ENCODE peak calls at places on chromosomes 13 and 19, in eight cellular contexts. F, X, M, P, Y, I, K and C are unnamed samples.

GRCh38 chr13:27822873-27823311 is 30.6 kb downstream of the GSX1 start:
- DNase-seq in F (no peak), X (no peak), M (no peak), P (no peak), Y (peak; percentile 45), I (peak; percentile 39), K (no peak), C (no peak)

GRCh38 chr13:87122551-87122950 is 548.6 kb upstream of the SLITRK5 start:
- DNase-seq in F (peak; percentile 54), X (no peak), M (no peak), P (no peak), Y (no peak), I (no peak), K (no peak), C (no peak)

GRCh38 chr19:16433986-16434385 is 37.8 kb downstream of the EPS15L1 start:
- DNase-seq in F (no peak), X (no peak), M (no peak), P (no peak), Y (no peak), I (no peak), K (no peak), C (no peak)

GRCh38 chr13:114315074-114315785 is 927 bp downstream of the CHAMP1 start:
- DNase-seq in F (no peak), X (no peak), M (no peak), P (no peak), Y (no peak), I (no peak), K (no peak), C (no peak)

GRCh38 chr13:107231941-107232340 is 664.0 kb upstream of the ARGLU1 start:
- DNase-seq in F (no peak), X (no peak), M (no peak), P (no peak), Y (no peak), I (no peak), K (no peak), C (no peak)

GRCh38 chr19:8075158-8076086 is 22.9 kb downstream of the CCL25 start:
- DNase-seq in F (no peak), X (no peak), M (no peak), P (no peak), Y (no peak), I (no peak), K (no peak), C (no peak)

GRCh38 chr13:23724196-23724970 is 154.2 kb downstream of the TNFRSF19 start:
- DNase-seq in F (peak; percentile 49), X (no peak), M (no peak), P (no peak), Y (peak; percentile 21), I (no peak), K (no peak), C (no peak)

GRCh38 chr19:11570039-11570462 is 7.4 kb downstream of the ACP5 start:
- DNase-seq in F (no peak), X (no peak), M (no peak), P (no peak), Y (no peak), I (peak; percentile 23), K (no peak), C (no peak)

GRCh38 chr13:41978007-41978406 is 17.1 kb upstream of the VWA8 start:
- DNase-seq in F (no peak), X (no peak), M (no peak), P (no peak), Y (no peak), I (no peak), K (no peak), C (no peak)

GRCh38 chr13:100983111-100983510 is 308.5 kb upstream of the TMTC4 start:
- DNase-seq in F (no peak), X (no peak), M (no peak), P (no peak), Y (no peak), I (no peak), K (no peak), C (no peak)

GRCh38 chr13:107211073-107211472 is 643.1 kb upstream of the ARGLU1 start:
- DNase-seq in F (peak; percentile 88), X (peak; percentile 49), M (peak; percentile 58), P (peak; percentile 73), Y (peak; percentile 92), I (peak; percentile 89), K (peak; percentile 56), C (peak; percentile 90)

GRCh38 chr19:31905980-31906948 is 439.1 kb upstream of the ZNF507 start:
- DNase-seq in F (no peak), X (peak; percentile 21), M (peak; percentile 17), P (no peak), Y (no peak), I (no peak), K (no peak), C (peak; percentile 45)

GRCh38 chr13:114268344-114269280 is 12.8 kb upstream of the UPF3A start:
- DNase-seq in F (no peak), X (no peak), M (no peak), P (no peak), Y (no peak), I (no peak), K (no peak), C (no peak)

GRCh38 chr19:1970003-1970805 is 29.2 kb downstream of the CSNK1G2 start:
- DNase-seq in F (peak; percentile 79), X (no peak), M (no peak), P (no peak), Y (no peak), I (no peak), K (no peak), C (no peak)

GRCh38 chr19:2464389-2464788 is 7.6 kb upstream of the LMNB2 start:
- DNase-seq in F (no peak), X (no peak), M (no peak), P (no peak), Y (no peak), I (no peak), K (no peak), C (no peak)

GRCh38 chr13:99431927-99432636 is 69.2 kb upstream of the TM9SF2 start:
- DNase-seq in F (no peak), X (no peak), M (no peak), P (no peak), Y (no peak), I (no peak), K (no peak), C (peak; percentile 66)

GRCh38 chr19:47176071-47176626 is 45.5 kb downstream of the SAE1 start:
- DNase-seq in F (no peak), X (no peak), M (no peak), P (no peak), Y (no peak), I (no peak), K (no peak), C (no peak)

GRCh38 chr13:43232144-43232840 is 208.9 kb downstream of the DNAJC15 start:
- DNase-seq in F (peak; percentile 40), X (no peak), M (no peak), P (no peak), Y (no peak), I (no peak), K (no peak), C (no peak)

GRCh38 chr19:1151917-1152601 is 22.0 kb downstream of the SBNO2 start:
- DNase-seq in F (no peak), X (no peak), M (peak; percentile 52), P (peak; percentile 76), Y (no peak), I (no peak), K (peak; percentile 61), C (no peak)

GRCh38 chr13:100443278-100443997 is 145.2 kb downstream of the GGACT start:
- DNase-seq in F (no peak), X (no peak), M (no peak), P (no peak), Y (no peak), I (no peak), K (no peak), C (no peak)

GRCh38 chr13:44738463-44738862 is 162.3 kb upstream of the TSC22D1 start:
- DNase-seq in F (no peak), X (no peak), M (no peak), P (no peak), Y (no peak), I (no peak), K (no peak), C (no peak)

GRCh38 chr19:15154002-15154612 is 46.7 kb downstream of the NOTCH3 start:
- DNase-seq in F (peak; percentile 74), X (no peak), M (no peak), P (peak; percentile 51), Y (peak; percentile 86), I (peak; percentile 54), K (no peak), C (no peak)

GRCh38 chr13:23506821-23507210 is 63.4 kb upstream of the TNFRSF19 start:
- DNase-seq in F (peak; percentile 17), X (no peak), M (no peak), P (no peak), Y (no peak), I (no peak), K (no peak), C (no peak)

GRCh38 chr19:57572415-57572947 is 6.2 kb downstream of the ZNF416 start:
- DNase-seq in F (no peak), X (no peak), M (no peak), P (no peak), Y (no peak), I (no peak), K (no peak), C (no peak)
- H3K4me1 ChIP-seq in F (no peaks in the 10 kb centered on the region), X (no peaks in the 10 kb centered on the region), M (peaks cover 7% of the 10 kb centered on the region), P (no peaks in the 10 kb centered on the region), Y (no peaks in the 10 kb centered on the region), I (no peaks in the 10 kb centered on the region), K (peaks cover 1% of the 10 kb centered on the region), C (no peaks in the 10 kb centered on the region)

DNA sequence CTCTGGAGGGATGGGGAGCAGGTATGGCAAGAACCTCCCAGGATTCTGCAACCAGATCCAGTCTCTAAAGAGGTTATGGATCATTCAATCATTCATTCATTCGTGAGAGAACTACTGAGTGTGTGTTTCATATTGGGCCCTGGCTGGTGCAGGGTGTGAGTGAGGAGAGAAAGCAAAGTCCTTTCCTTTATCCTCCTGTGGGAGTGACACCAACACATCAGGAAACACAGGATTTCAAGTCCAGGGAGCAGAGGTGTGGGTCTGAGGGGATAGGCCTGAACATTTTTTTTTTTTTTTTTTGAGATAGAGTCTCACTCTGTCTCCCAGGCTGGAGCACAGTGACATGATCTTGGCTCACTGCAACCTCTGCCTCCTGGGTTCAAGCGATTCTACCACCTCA is 3.3 kb downstream of the CEACAM1 start:
- DNase-seq in F (no peak), X (no peak), M (no peak), P (no peak), Y (no peak), I (no peak), K (no peak), C (no peak)
- H3K4me3 ChIP-seq in F (no peak overlapping the region), X (no peak overlapping the region), M (no peak overlapping the region), P (no peak overlapping the region), Y (no peak overlapping the region), I (no peak overlapping the region), K (no peak overlapping the region), C (no peak overlapping the region)

DNA sequence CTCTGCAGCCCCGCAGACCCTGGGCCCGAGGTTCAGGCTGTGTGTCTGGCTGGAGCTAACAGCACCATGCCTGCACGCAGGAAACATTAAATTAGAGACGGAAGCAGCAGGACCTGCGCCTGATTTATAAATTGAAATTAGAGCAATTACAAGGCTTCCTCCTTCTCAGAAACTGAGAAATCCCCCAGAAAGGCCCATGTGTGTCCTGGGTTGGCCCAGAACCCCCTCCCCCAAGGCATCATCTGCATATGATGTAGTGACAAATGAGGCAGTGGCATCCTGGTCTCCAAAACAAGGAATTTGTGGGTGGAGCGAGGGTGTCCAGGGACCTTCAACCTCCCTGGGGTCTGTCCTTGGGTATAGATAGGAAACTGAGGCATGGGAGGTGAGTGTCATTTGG is 27.2 kb upstream of the SEMA6B start:
- DNase-seq in F (no peak), X (no peak), M (no peak), P (no peak), Y (peak; percentile 53), I (no peak), K (no peak), C (no peak)
- H3K4me1 ChIP-seq in F (peaks cover 10% of the 10 kb centered on the region), X (peaks cover 6% of the 10 kb centered on the region), M (peaks cover 12% of the 10 kb centered on the region), P (no peaks in the 10 kb centered on the region), Y (peaks cover 12% of the 10 kb centered on the region), I (peaks cover 8% of the 10 kb centered on the region), K (peaks cover 13% of the 10 kb centered on the region), C (peaks cover 12% of the 10 kb centered on the region)

GRCh38 chr19:38316477-38317067 is 825 bp upstream of the YIF1B start:
- DNase-seq in F (no peak), X (no peak), M (no peak), P (no peak), Y (no peak), I (no peak), K (no peak), C (no peak)
- H3K4me3 ChIP-seq in F (peak overlapping the region; percentile 49), X (peak overlapping the region; percentile 48), M (peak overlapping the region; percentile 70), P (no peak overlapping the region), Y (peak overlapping the region; percentile 54), I (peak overlapping the region; percentile 57), K (peak overlapping the region; percentile 74), C (peak overlapping the region; percentile 54)